ENCODE peak calls at places on chromosomes 16 and 17, in five cellular contexts. H is NCI-H774, W is left cardiac atrium, L is tibial nerve, J is HT1080. V is an unnamed sample.

GRCh38 chr17:38705523-38705802 is 390 bp downstream of the MLLT6 start:
- DNase-seq in H (no peak), W (no peak), L (no peak), J (no peak), V (no peak)

GRCh38 chr17:71163121-71163812 is 957.6 kb upstream of the SOX9 start:
- DNase-seq in H (peak; percentile 99), W (no peak), L (no peak), J (peak; percentile 35), V (no peak)

GRCh38 chr17:70420876-70421445 is 251.6 kb downstream of the KCNJ2 start:
- DNase-seq in H (no peak), W (no peak), L (no peak), J (no peak), V (no peak)

GRCh38 chr17:56121661-56122060 is 31.6 kb upstream of the ANKFN1 start:
- DNase-seq in H (no peak), W (no peak), L (no peak), J (no peak), V (no peak)

GRCh38 chr16:50683689-50684374 is 2.7 kb upstream of the SNX20 start:
- DNase-seq in H (no peak), W (no peak), L (no peak), J (no peak), V (no peak)

GRCh38 chr17:59152925-59153324 is 2.1 kb downstream of the SKA2 start:
- DNase-seq in H (no peak), W (no peak), L (no peak), J (no peak), V (no peak)

GRCh38 chr17:82520041-82520910 is 744 bp downstream of the FOXK2 start:
- DNase-seq in H (no peak), W (no peak), L (no peak), J (no peak), V (peak; percentile 35)

GRCh38 chr17:7634384-7634783 is 4.4 kb downstream of the SHBG start:
- DNase-seq in H (no peak), W (peak; percentile 46), L (peak; percentile 24), J (peak; percentile 55), V (peak; percentile 66)

GRCh38 chr17:76474894-76475293 is 7.5 kb downstream of the AANAT start:
- DNase-seq in H (no peak), W (no peak), L (no peak), J (no peak), V (no peak)

GRCh38 chr16:4213721-4214120 is 28.2 kb downstream of the SRL start:
- DNase-seq in H (no peak), W (no peak), L (no peak), J (no peak), V (no peak)

GRCh38 chr16:74677868-74678267 is 11.2 kb upstream of the RFWD3 start:
- DNase-seq in H (no peak), W (no peak), L (no peak), J (no peak), V (no peak)

GRCh38 chr16:19213885-19214284 is 45.8 kb downstream of the SYT17 start:
- DNase-seq in H (no peak), W (no peak), L (no peak), J (no peak), V (no peak)

GRCh38 chr16:8878523-8878911 is 3.6 kb upstream of the LITAFD start:
- DNase-seq in H (no peak), W (no peak), L (peak; percentile 40), J (peak; percentile 85), V (no peak)

GRCh38 chr17:76517638-76518038 is 16.4 kb upstream of the RHBDF2 start:
- DNase-seq in H (no peak), W (no peak), L (no peak), J (no peak), V (no peak)

GRCh38 chr16:67708368-67708771 is 10.7 kb downstream of the GFOD2 start:
- DNase-seq in H (no peak), W (no peak), L (no peak), J (peak; percentile 7), V (no peak)

GRCh38 chr17:1074886-1075665 is 78.1 kb downstream of the TIMM22 start:
- DNase-seq in H (no peak), W (peak; percentile 48), L (no peak), J (no peak), V (peak; percentile 65)

GRCh38 chr16:345686-346231 is 6.8 kb downstream of the AXIN1 start:
- DNase-seq in H (no peak), W (no peak), L (no peak), J (no peak), V (no peak)

GRCh38 chr17:9209347-9209746 is 188.0 kb downstream of the NTN1 start:
- DNase-seq in H (no peak), W (no peak), L (no peak), J (no peak), V (no peak)

GRCh38 chr17:1484586-1485310 is 7.7 kb downstream of the MYO1C start:
- DNase-seq in H (peak; percentile 32), W (peak; percentile 61), L (no peak), J (no peak), V (peak; percentile 64)

GRCh38 chr16:21980032-21980431 is 20.9 kb downstream of the PDZD9 start:
- DNase-seq in H (no peak), W (no peak), L (no peak), J (no peak), V (no peak)

GRCh38 chr16:65229191-65229662 is 107.4 kb upstream of the CDH11 start:
- DNase-seq in H (no peak), W (no peak), L (no peak), J (no peak), V (no peak)

GRCh38 chr16:20792216-20792615 is 14.1 kb downstream of the ERI2 start:
- DNase-seq in H (no peak), W (no peak), L (no peak), J (no peak), V (no peak)

GRCh38 chr16:85903576-85903975 is 4.6 kb downstream of the IRF8 start:
- DNase-seq in H (no peak), W (no peak), L (no peak), J (no peak), V (no peak)

V was measured in heart right ventricle.